ENCODE peak calls at places on chromosome 22, in six cellular contexts. One of them, this sample, is unnamed.

GRCh38 chr22:41915035-41915782 is at the start of gene SHISA8:
- DNase-seq in CD4-positive, CD25-positive, alpha-beta regulatory T cell: peak; percentile 51
- DNase-seq in OCI-LY7: no peak
- DNase-seq in endothelial cell of umbilical vein: peak; percentile 27
- DNase-seq in colonic mucosa: peak; percentile 58
- DNase-seq in MM.1S: peak; percentile 42
- DNase-seq in this sample: peak; percentile 73

GRCh38 chr22:31893460-31893859 is 50.9 kb upstream of the YWHAH start:
- DNase-seq in MM.1S: no peak
- DNase-seq in colonic mucosa: no peak
- DNase-seq in endothelial cell of umbilical vein: no peak
- DNase-seq in OCI-LY7: no peak
- DNase-seq in CD4-positive, CD25-positive, alpha-beta regulatory T cell: no peak
- DNase-seq in this sample: no peak

GRCh38 chr22:28222571-28222970 is 303.5 kb upstream of the PITPNB start:
- DNase-seq in endothelial cell of umbilical vein: no peak
- DNase-seq in OCI-LY7: no peak
- DNase-seq in CD4-positive, CD25-positive, alpha-beta regulatory T cell: no peak
- DNase-seq in colonic mucosa: no peak
- DNase-seq in MM.1S: no peak
- DNase-seq in this sample: no peak

GRCh38 chr22:20610243-20610686 is 102.9 kb downstream of the MED15 start:
- DNase-seq in OCI-LY7: no peak
- DNase-seq in CD4-positive, CD25-positive, alpha-beta regulatory T cell: no peak
- DNase-seq in endothelial cell of umbilical vein: no peak
- DNase-seq in MM.1S: no peak
- DNase-seq in colonic mucosa: no peak
- DNase-seq in this sample: no peak

GRCh38 chr22:29308791-29309262 is 2.4 kb downstream of the GAS2L1 start:
- DNase-seq in MM.1S: no peak
- DNase-seq in endothelial cell of umbilical vein: peak; percentile 49
- DNase-seq in OCI-LY7: no peak
- DNase-seq in colonic mucosa: no peak
- DNase-seq in CD4-positive, CD25-positive, alpha-beta regulatory T cell: no peak
- DNase-seq in this sample: no peak

GRCh38 chr22:32745251-32745995 is 56.1 kb upstream of the TIMP3 start:
- DNase-seq in endothelial cell of umbilical vein: no peak
- DNase-seq in CD4-positive, CD25-positive, alpha-beta regulatory T cell: no peak
- DNase-seq in MM.1S: no peak
- DNase-seq in colonic mucosa: peak; percentile 39
- DNase-seq in OCI-LY7: no peak
- DNase-seq in this sample: no peak

GRCh38 chr22:48566741-48567140 is 1260.9 kb downstream of the BRD1 start:
- DNase-seq in CD4-positive, CD25-positive, alpha-beta regulatory T cell: no peak
- DNase-seq in endothelial cell of umbilical vein: no peak
- DNase-seq in OCI-LY7: no peak
- DNase-seq in colonic mucosa: no peak
- DNase-seq in MM.1S: no peak
- DNase-seq in this sample: no peak

GRCh38 chr22:42299586-42300285 is 29.3 kb upstream of the TCF20 start:
- DNase-seq in OCI-LY7: peak; percentile 73
- DNase-seq in endothelial cell of umbilical vein: no peak
- DNase-seq in MM.1S: peak; percentile 29
- DNase-seq in CD4-positive, CD25-positive, alpha-beta regulatory T cell: peak; percentile 60
- DNase-seq in colonic mucosa: no peak
- DNase-seq in this sample: peak; percentile 38

GRCh38 chr22:36331912-36332622 is 55.7 kb downstream of the MYH9 start:
- DNase-seq in MM.1S: peak; percentile 69
- DNase-seq in CD4-positive, CD25-positive, alpha-beta regulatory T cell: peak; percentile 46
- DNase-seq in OCI-LY7: peak; percentile 71
- DNase-seq in endothelial cell of umbilical vein: peak; percentile 70
- DNase-seq in colonic mucosa: peak; percentile 78
- DNase-seq in this sample: peak; percentile 72

GRCh38 chr22:23609983-23610781 is 21.9 kb downstream of the DRICH1 start:
- DNase-seq in endothelial cell of umbilical vein: no peak
- DNase-seq in colonic mucosa: no peak
- DNase-seq in OCI-LY7: no peak
- DNase-seq in MM.1S: no peak
- DNase-seq in CD4-positive, CD25-positive, alpha-beta regulatory T cell: no peak
- DNase-seq in this sample: no peak

GRCh38 chr22:21032037-21032842 is at the start of gene SLC7A4:
- DNase-seq in CD4-positive, CD25-positive, alpha-beta regulatory T cell: no peak
- DNase-seq in OCI-LY7: no peak
- DNase-seq in MM.1S: no peak
- DNase-seq in endothelial cell of umbilical vein: no peak
- DNase-seq in colonic mucosa: no peak
- DNase-seq in this sample: no peak

GRCh38 chr22:44889233-44889878 is 120.4 kb downstream of the PHF21B start:
- DNase-seq in OCI-LY7: no peak
- DNase-seq in colonic mucosa: no peak
- DNase-seq in endothelial cell of umbilical vein: no peak
- DNase-seq in MM.1S: no peak
- DNase-seq in CD4-positive, CD25-positive, alpha-beta regulatory T cell: no peak
- DNase-seq in this sample: peak; percentile 38

GRCh38 chr22:17086301-17086700 is 1.5 kb downstream of the IL17RA start:
- DNase-seq in colonic mucosa: no peak
- DNase-seq in CD4-positive, CD25-positive, alpha-beta regulatory T cell: no peak
- DNase-seq in OCI-LY7: no peak
- DNase-seq in endothelial cell of umbilical vein: no peak
- DNase-seq in MM.1S: no peak
- DNase-seq in this sample: no peak

GRCh38 chr22:19554834-19555404 is 30.7 kb upstream of the CLDN5 start:
- DNase-seq in colonic mucosa: no peak
- DNase-seq in OCI-LY7: no peak
- DNase-seq in MM.1S: no peak
- DNase-seq in CD4-positive, CD25-positive, alpha-beta regulatory T cell: no peak
- DNase-seq in endothelial cell of umbilical vein: peak; percentile 73
- DNase-seq in this sample: peak; percentile 34

DNA sequence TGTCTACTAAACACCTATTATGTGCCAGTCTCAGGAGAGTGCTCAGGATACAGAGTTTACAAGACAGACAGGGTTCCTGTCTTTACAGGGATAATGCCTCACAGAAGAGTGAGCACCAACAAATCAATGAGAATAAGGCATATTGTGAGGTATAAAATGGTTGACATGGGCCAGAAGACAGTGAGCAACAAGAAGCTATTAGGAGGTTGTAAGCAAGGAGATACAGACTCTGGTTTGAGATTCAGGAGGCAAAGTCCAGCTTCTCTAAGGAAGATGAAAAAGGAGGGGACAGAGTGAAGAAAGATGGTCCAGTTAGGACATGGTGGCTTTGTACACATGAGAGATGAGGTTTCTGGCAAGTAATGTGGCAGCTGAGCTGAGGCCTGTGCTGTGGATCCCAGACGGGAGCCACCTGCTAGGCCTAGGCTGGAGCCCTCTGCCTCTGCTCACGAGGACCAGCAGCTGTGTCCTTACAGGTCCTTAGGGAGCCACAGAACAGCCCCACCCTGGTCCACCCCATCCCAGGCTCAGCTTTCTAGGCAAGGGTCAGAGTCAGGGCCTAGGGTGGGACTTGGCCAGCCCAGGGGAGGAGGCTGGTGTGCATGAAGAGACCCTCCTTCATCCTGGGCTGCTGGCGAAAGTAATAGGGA is 110.5 kb downstream of the ZNF280B start:
- DNase-seq in MM.1S: no peak
- DNase-seq in endothelial cell of umbilical vein: no peak
- DNase-seq in OCI-LY7: peak; percentile 58
- DNase-seq in colonic mucosa: no peak
- DNase-seq in CD4-positive, CD25-positive, alpha-beta regulatory T cell: no peak
- DNase-seq in this sample: no peak
- H3K4me1 ChIP-seq in MM.1S: peaks cover 6% of the 10 kb centered on the region
- H3K4me1 ChIP-seq in endothelial cell of umbilical vein: no peaks in the 10 kb centered on the region
- H3K4me1 ChIP-seq in OCI-LY7: peaks cover 77% of the 10 kb centered on the region
- H3K4me1 ChIP-seq in colonic mucosa: no peaks in the 10 kb centered on the region
- H3K4me1 ChIP-seq in CD4-positive, CD25-positive, alpha-beta regulatory T cell: no peaks in the 10 kb centered on the region
- H3K4me1 ChIP-seq in this sample: no peaks in the 10 kb centered on the region

GRCh38 chr22:46007848-46008261 is 30.9 kb upstream of the WNT7B start:
- DNase-seq in colonic mucosa: no peak
- DNase-seq in MM.1S: no peak
- DNase-seq in endothelial cell of umbilical vein: peak; percentile 44
- DNase-seq in OCI-LY7: no peak
- DNase-seq in CD4-positive, CD25-positive, alpha-beta regulatory T cell: no peak
- DNase-seq in this sample: peak; percentile 85
- H3K4me3 ChIP-seq in colonic mucosa: no peak overlapping the region
- H3K4me3 ChIP-seq in MM.1S: no peak overlapping the region
- H3K4me3 ChIP-seq in endothelial cell of umbilical vein: no peak overlapping the region
- H3K4me3 ChIP-seq in OCI-LY7: no peak overlapping the region
- H3K4me3 ChIP-seq in CD4-positive, CD25-positive, alpha-beta regulatory T cell: no peak overlapping the region
- H3K4me3 ChIP-seq in this sample: no peak overlapping the region

GRCh38 chr22:39439170-39439569 is 17.6 kb upstream of the MGAT3 start:
- DNase-seq in MM.1S: no peak
- DNase-seq in OCI-LY7: no peak
- DNase-seq in colonic mucosa: no peak
- DNase-seq in CD4-positive, CD25-positive, alpha-beta regulatory T cell: no peak
- DNase-seq in endothelial cell of umbilical vein: no peak
- DNase-seq in this sample: no peak
- H3K27ac ChIP-seq in MM.1S: no peak overlapping the region
- H3K27ac ChIP-seq in OCI-LY7: peak overlapping the region; percentile 7
- H3K27ac ChIP-seq in colonic mucosa: no peak overlapping the region
- H3K27ac ChIP-seq in CD4-positive, CD25-positive, alpha-beta regulatory T cell: no peak overlapping the region
- H3K27ac ChIP-seq in endothelial cell of umbilical vein: no peak overlapping the region
- H3K27ac ChIP-seq in this sample: no peak overlapping the region

GRCh38 chr22:50016308-50016987 is 3.9 kb upstream of the IL17REL start:
- DNase-seq in CD4-positive, CD25-positive, alpha-beta regulatory T cell: no peak
- DNase-seq in OCI-LY7: no peak
- DNase-seq in endothelial cell of umbilical vein: no peak
- DNase-seq in MM.1S: no peak
- DNase-seq in colonic mucosa: no peak
- DNase-seq in this sample: no peak

GRCh38 chr22:50014053-50014501 is 1.5 kb upstream of the IL17REL start:
- DNase-seq in MM.1S: no peak
- DNase-seq in CD4-positive, CD25-positive, alpha-beta regulatory T cell: no peak
- DNase-seq in colonic mucosa: no peak
- DNase-seq in endothelial cell of umbilical vein: no peak
- DNase-seq in OCI-LY7: no peak
- DNase-seq in this sample: no peak

GRCh38 chr22:50016988-50017700 is 4.6 kb upstream of the IL17REL start:
- DNase-seq in CD4-positive, CD25-positive, alpha-beta regulatory T cell: no peak
- DNase-seq in endothelial cell of umbilical vein: no peak
- DNase-seq in OCI-LY7: no peak
- DNase-seq in MM.1S: no peak
- DNase-seq in colonic mucosa: no peak
- DNase-seq in this sample: no peak

GRCh38 chr22:50014655-50015401 is 2.3 kb upstream of the IL17REL start:
- DNase-seq in colonic mucosa: no peak
- DNase-seq in MM.1S: no peak
- DNase-seq in CD4-positive, CD25-positive, alpha-beta regulatory T cell: no peak
- DNase-seq in endothelial cell of umbilical vein: no peak
- DNase-seq in OCI-LY7: no peak
- DNase-seq in this sample: no peak

DNA sequence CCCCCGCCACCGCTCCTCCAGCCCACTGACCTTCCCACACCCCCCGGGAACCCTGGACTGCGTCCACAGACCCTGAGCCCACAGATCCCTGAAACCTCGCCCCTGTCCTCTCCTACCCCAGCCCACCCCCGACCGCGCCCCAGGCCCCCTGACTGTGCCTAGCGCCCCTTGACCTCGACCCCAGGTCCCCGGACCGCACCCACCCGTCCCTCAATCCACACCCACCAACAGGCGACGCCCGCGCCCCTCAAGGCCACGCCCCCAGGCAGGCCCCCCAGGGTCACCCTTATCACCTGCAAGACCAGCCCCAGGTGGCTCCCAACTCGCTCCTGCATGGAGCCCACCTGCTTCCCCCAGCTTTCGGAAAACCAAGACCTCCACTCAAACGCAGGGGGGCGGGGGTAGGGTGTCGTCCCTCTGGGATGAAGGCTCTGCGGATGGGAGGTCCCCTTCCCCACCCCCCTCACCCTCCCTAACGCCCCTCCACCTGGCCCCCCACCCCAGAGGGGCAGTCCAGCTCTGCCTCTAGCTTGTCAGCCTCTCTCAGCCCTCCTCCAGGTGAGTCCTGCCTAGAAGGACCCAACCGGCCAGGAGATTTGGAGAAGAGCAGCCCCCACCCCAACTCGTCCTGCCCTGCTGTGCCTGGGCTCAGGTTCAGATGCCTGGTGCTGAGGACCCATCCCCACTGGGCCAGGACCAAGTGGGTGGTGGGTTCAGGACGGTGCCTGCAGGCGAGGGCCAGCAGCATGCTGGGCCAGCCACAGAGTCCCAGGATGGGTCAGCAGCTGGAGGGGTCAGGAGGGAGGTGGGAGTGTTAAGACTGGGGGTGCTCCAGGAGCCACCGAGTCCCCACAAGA is 3.1 kb upstream of the IL17REL start:
- DNase-seq in MM.1S: no peak
- DNase-seq in CD4-positive, CD25-positive, alpha-beta regulatory T cell: no peak
- DNase-seq in OCI-LY7: no peak
- DNase-seq in colonic mucosa: no peak
- DNase-seq in endothelial cell of umbilical vein: no peak
- DNase-seq in this sample: no peak
- H3K4me1 ChIP-seq in MM.1S: no peaks in the 10 kb centered on the region
- H3K4me1 ChIP-seq in CD4-positive, CD25-positive, alpha-beta regulatory T cell: peaks cover 67% of the 10 kb centered on the region
- H3K4me1 ChIP-seq in OCI-LY7: peaks cover 7% of the 10 kb centered on the region
- H3K4me1 ChIP-seq in colonic mucosa: no peaks in the 10 kb centered on the region
- H3K4me1 ChIP-seq in endothelial cell of umbilical vein: no peaks in the 10 kb centered on the region
- H3K4me1 ChIP-seq in this sample: peaks cover 6% of the 10 kb centered on the region

GRCh38 chr22:38205261-38206128 is 3.7 kb downstream of the MAFF start:
- DNase-seq in endothelial cell of umbilical vein: peak; percentile 77
- DNase-seq in colonic mucosa: peak; percentile 58
- DNase-seq in CD4-positive, CD25-positive, alpha-beta regulatory T cell: no peak
- DNase-seq in OCI-LY7: no peak
- DNase-seq in MM.1S: no peak
- DNase-seq in this sample: no peak
- H3K4me3 ChIP-seq in endothelial cell of umbilical vein: no peak overlapping the region
- H3K4me3 ChIP-seq in colonic mucosa: no peak overlapping the region
- H3K4me3 ChIP-seq in CD4-positive, CD25-positive, alpha-beta regulatory T cell: no peak overlapping the region
- H3K4me3 ChIP-seq in OCI-LY7: no peak overlapping the region
- H3K4me3 ChIP-seq in MM.1S: no peak overlapping the region
- H3K4me3 ChIP-seq in this sample: no peak overlapping the region

This sample was measured in A673.